ENCODE peak calls at places on chromosome 22, in six cellular contexts. S is BE2C; W is CD8-positive, alpha-beta T cell; Z is GM06990; U is PC-3; I is mammary epithelial cell. H is an unnamed sample.

GRCh38 chr22:45446216-45446615 is 32.7 kb downstream of the RIBC2 start:
- DNase-seq in U (no peak), Z (no peak), S (no peak), W (no peak), I (no peak), H (no peak)

GRCh38 chr22:43825651-43826050 is 13.5 kb upstream of the EFCAB6 start:
- DNase-seq in S (no peak), I (no peak), U (no peak), Z (no peak), W (no peak), H (no peak)

GRCh38 chr22:45818130-45819085 is 146.8 kb downstream of the ATXN10 start:
- DNase-seq in S (peak; percentile 42), Z (no peak), W (no peak), I (no peak), U (no peak), H (no peak)

GRCh38 chr22:17949926-17950473 is 74.4 kb downstream of the MICAL3 start:
- DNase-seq in I (no peak), Z (no peak), W (no peak), S (no peak), U (peak; percentile 22), H (no peak)

GRCh38 chr22:49540084-49540483 is 287.6 kb downstream of the BRD1 start:
- DNase-seq in S (no peak), Z (no peak), I (no peak), W (no peak), U (no peak), H (no peak)

GRCh38 chr22:48753381-48753730 is 1074.3 kb downstream of the BRD1 start:
- DNase-seq in W (no peak), U (no peak), I (no peak), S (no peak), Z (no peak), H (no peak)

GRCh38 chr22:17969732-17970131 is 54.6 kb downstream of the MICAL3 start:
- DNase-seq in S (no peak), Z (no peak), W (no peak), I (peak; percentile 58), U (peak; percentile 31), H (peak; percentile 62)

GRCh38 chr22:46073683-46074504 is 76.4 kb upstream of the PPARA start:
- DNase-seq in U (no peak), I (peak; percentile 41), Z (no peak), W (no peak), S (peak; percentile 59), H (no peak)

GRCh38 chr22:30062256-30062655 is 18.0 kb upstream of the HORMAD2 start:
- DNase-seq in Z (no peak), S (no peak), U (no peak), W (no peak), I (no peak), H (no peak)

GRCh38 chr22:37340331-37341262 is 58.3 kb downstream of the CYTH4 start:
- DNase-seq in I (no peak), S (no peak), W (no peak), Z (no peak), U (peak; percentile 0), H (no peak)

GRCh38 chr22:50141891-50142363 is 28.6 kb upstream of the PANX2 start:
- DNase-seq in U (no peak), W (no peak), Z (no peak), I (no peak), S (no peak), H (no peak)

GRCh38 chr22:35202376-35202775 is 54.9 kb upstream of the HMGXB4 start:
- DNase-seq in I (peak; percentile 45), W (no peak), U (no peak), Z (no peak), S (no peak), H (no peak)

GRCh38 chr22:37565830-37566229 is 5.5 kb downstream of the CDC42EP1 start:
- DNase-seq in I (no peak), W (no peak), U (no peak), Z (no peak), S (no peak), H (no peak)

GRCh38 chr22:44628856-44629255 is 73.1 kb upstream of the PRR5 start:
- DNase-seq in Z (no peak), U (no peak), I (no peak), W (no peak), S (no peak), H (no peak)

GRCh38 chr22:27317156-27317555 is 484.4 kb downstream of the MN1 start:
- DNase-seq in W (no peak), S (no peak), U (no peak), I (no peak), Z (no peak), H (no peak)

GRCh38 chr22:37784829-37785495 is 22.8 kb upstream of the GCAT start:
- DNase-seq in S (no peak), U (peak; percentile 66), Z (no peak), I (peak; percentile 60), W (no peak), H (no peak)

GRCh38 chr22:45125198-45125597 is 38.5 kb upstream of the NUP50 start:
- DNase-seq in Z (no peak), I (no peak), W (no peak), U (no peak), S (no peak), H (peak; percentile 31)

GRCh38 chr22:48198489-48199459 is 1436.3 kb downstream of the TBC1D22A start:
- DNase-seq in I (no peak), S (no peak), U (no peak), W (no peak), Z (no peak), H (no peak)

GRCh38 chr22:46007848-46008261 is 30.9 kb upstream of the WNT7B start:
- DNase-seq in W (no peak), U (no peak), Z (no peak), I (peak; percentile 83), S (peak; percentile 93), H (peak; percentile 74)

GRCh38 chr22:50445880-50446707 is 28.7 kb downstream of the SBF1 start:
- DNase-seq in I (no peak), W (no peak), S (no peak), U (no peak), Z (no peak), H (no peak)

GRCh38 chr22:46842606-46843005 is 80.2 kb downstream of the TBC1D22A start:
- DNase-seq in U (no peak), W (no peak), Z (no peak), I (peak; percentile 86), S (no peak), H (no peak)

GRCh38 chr22:20268289-20268349 is at the start of gene RTN4R:
- DNase-seq in W (no peak), Z (no peak), U (no peak), S (no peak), I (no peak), H (no peak)
- H3K4me3 ChIP-seq in W (peak within 1 kb of the TSS; percentile 19), Z (no peak within 1 kb of the TSS), U (peak within 1 kb of the TSS; percentile 63), S (peak within 1 kb of the TSS; percentile 49), I (peak within 1 kb of the TSS; percentile 60), H (peak within 1 kb of the TSS; percentile 23)

GRCh38 chr22:19967850-19968449 is 26.3 kb upstream of the TXNRD2 start:
- DNase-seq in S (no peak), Z (no peak), I (no peak), W (no peak), U (no peak), H (no peak)
- TF ChIP-seq CTCF in S (no peak), Z (no peak), I (no peak), W (no peak), U (no peak), H (no peak)

GRCh38 chr22:23380911-23381310 is 199.2 kb downstream of the IGLL1 start:
- DNase-seq in I (no peak), U (no peak), S (no peak), Z (no peak), W (no peak), H (no peak)
- H3K27me3 ChIP-seq in I (no peaks in the 10 kb centered on the region), U (no peaks in the 10 kb centered on the region), S (no peaks in the 10 kb centered on the region), Z (no peaks in the 10 kb centered on the region), W (no peaks in the 10 kb centered on the region), H (peaks cover 1% of the 10 kb centered on the region)

GRCh38 chr22:26134654-26135330 is 34.5 kb upstream of the SEZ6L start:
- DNase-seq in I (no peak), W (no peak), Z (no peak), U (no peak), S (peak; percentile 11), H (no peak)
- H3K4me3 ChIP-seq in I (no peak overlapping the region), W (no peak overlapping the region), Z (no peak overlapping the region), U (no peak overlapping the region), S (no peak overlapping the region), H (no peak overlapping the region)

DNA sequence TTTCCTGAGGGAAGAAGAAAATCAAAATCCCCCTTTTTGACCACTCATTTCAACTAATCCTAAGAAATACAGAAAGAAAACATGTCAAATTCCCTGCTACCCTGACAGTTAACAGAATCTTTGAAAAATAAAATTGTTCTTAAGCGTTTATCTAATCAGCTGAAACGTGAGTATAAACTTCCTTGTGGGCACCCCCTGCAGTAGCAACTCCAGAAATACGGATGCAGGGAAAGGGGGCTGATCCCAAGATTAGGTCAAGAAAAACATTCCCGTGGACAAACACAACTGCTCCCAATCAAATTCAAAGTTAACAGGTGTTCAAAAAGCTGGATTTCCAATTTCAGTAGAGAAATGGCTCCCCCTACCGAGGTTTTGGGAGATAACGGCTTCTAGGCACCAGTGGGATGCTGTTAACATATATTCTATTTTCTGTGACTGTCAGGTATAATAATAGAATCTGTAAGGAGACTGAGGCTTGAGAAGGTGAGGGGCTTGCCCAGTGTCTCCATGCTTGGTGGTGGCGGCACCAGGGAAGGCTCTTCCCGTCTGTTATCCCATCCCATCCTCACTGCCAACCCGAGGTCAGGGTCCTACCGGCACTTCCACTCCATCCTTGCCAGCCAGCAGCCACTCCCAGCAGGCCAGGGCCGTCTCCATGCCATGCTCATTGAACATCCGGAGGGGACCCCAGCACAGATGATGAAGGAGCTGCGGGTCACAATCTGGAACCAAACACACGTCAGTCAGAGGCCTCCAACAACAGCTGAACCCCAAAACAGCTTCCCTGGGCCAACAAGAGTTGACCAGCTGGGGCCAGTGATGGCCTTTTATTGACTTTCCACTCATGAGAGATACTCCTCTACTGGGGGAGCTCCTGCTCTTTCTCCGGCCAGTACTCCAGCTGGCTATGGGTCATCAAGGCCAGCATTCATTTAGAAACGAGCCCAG is 32.0 kb upstream of the SERPIND1 start:
- DNase-seq in U (peak; percentile 65), S (peak; percentile 43), Z (no peak), I (peak; percentile 21), W (no peak), H (no peak)
- TF ChIP-seq CTCF in U (peak; percentile 73), S (peak; percentile 90), Z (peak; percentile 81), I (peak; percentile 75), W (peak; percentile 75), H (peak; percentile 72)

H was measured in BJ.